ENCODE peak calls at places on chromosome 12, in eight cellular contexts. E, H, T, W, C, F, S and J are unnamed samples.

GRCh38 chr12:112812598-112813406 is 21.3 kb downstream of the RPH3A start:
- DNase-seq in E (no peak), H (no peak), T (no peak), W (no peak), C (no peak), F (no peak), S (no peak), J (no peak)

GRCh38 chr12:53221203-53222076 is 10.6 kb downstream of the RARG start:
- DNase-seq in E (peak), H (peak), T (peak), W (peak), C (no peak), F (no peak), S (no peak), J (no peak)

GRCh38 chr12:48001426-48002178 is 2.7 kb downstream of the COL2A1 start:
- DNase-seq in E (peak), H (peak), T (no peak), W (peak), C (no peak), F (no peak), S (peak), J (peak)

GRCh38 chr12:47707905-47708543 is 2.2 kb upstream of the RPAP3 start:
- DNase-seq in E (no peak), H (no peak), T (no peak), W (no peak), C (peak), F (no peak), S (no peak), J (no peak)

GRCh38 chr12:132734206-132734605 is 23.6 kb downstream of the PGAM5 start:
- DNase-seq in E (no peak), H (no peak), T (no peak), W (no peak), C (no peak), F (no peak), S (no peak), J (no peak)

GRCh38 chr12:34126239-34126641 is 103.9 kb downstream of the ALG10 start:
- DNase-seq in E (no peak), H (no peak), T (peak), W (no peak), C (no peak), F (no peak), S (no peak), J (no peak)

GRCh38 chr12:24750263-24750662 is 198.6 kb downstream of the BCAT1 start:
- DNase-seq in E (no peak), H (no peak), T (no peak), W (no peak), C (no peak), F (no peak), S (no peak), J (no peak)

GRCh38 chr12:11578461-11578993 is 70.9 kb upstream of the ETV6 start:
- DNase-seq in E (no peak), H (no peak), T (no peak), W (no peak), C (no peak), F (peak), S (no peak), J (no peak)

GRCh38 chr12:62726471-62726980 is 208.4 kb downstream of the PPM1H start:
- DNase-seq in E (no peak), H (no peak), T (no peak), W (no peak), C (no peak), F (no peak), S (no peak), J (no peak)

GRCh38 chr12:31813305-31813704 is 84.5 kb upstream of the AMN1 start:
- DNase-seq in E (peak), H (peak), T (no peak), W (no peak), C (no peak), F (no peak), S (no peak), J (no peak)

GRCh38 chr12:67827820-67828383 is 161.3 kb upstream of the IFNG-AS1 start:
- DNase-seq in E (peak), H (no peak), T (peak), W (peak), C (no peak), F (peak), S (no peak), J (peak)

GRCh38 chr12:49923035-49923644 is 19.4 kb upstream of the FAIM2 start:
- DNase-seq in E (no peak), H (no peak), T (no peak), W (no peak), C (no peak), F (no peak), S (no peak), J (no peak)

GRCh38 chr12:117098361-117099217 is 627 bp downstream of the TESC start:
- DNase-seq in E (peak), H (peak), T (no peak), W (peak), C (no peak), F (peak), S (no peak), J (no peak)

GRCh38 chr12:54075974-54076373 is 22.3 kb downstream of the HOXC4 start:
- DNase-seq in E (peak), H (no peak), T (no peak), W (no peak), C (no peak), F (no peak), S (no peak), J (no peak)

GRCh38 chr12:19166387-19166786 is 36.9 kb downstream of the PLEKHA5 start:
- DNase-seq in E (no peak), H (no peak), T (no peak), W (no peak), C (no peak), F (no peak), S (no peak), J (no peak)

GRCh38 chr12:94909609-94910008 is 93.9 kb downstream of the NDUFA12 start:
- DNase-seq in E (peak), H (no peak), T (no peak), W (no peak), C (no peak), F (no peak), S (peak), J (no peak)

GRCh38 chr12:29743801-29744200 is 39.9 kb downstream of the TMTC1 start:
- DNase-seq in E (no peak), H (no peak), T (peak), W (no peak), C (no peak), F (no peak), S (no peak), J (peak)

GRCh38 chr12:121926874-121927706 is 8.7 kb downstream of the CFAP251 start:
- DNase-seq in E (no peak), H (no peak), T (no peak), W (no peak), C (no peak), F (no peak), S (no peak), J (no peak)

GRCh38 chr12:82359115-82359478 is 768 bp downstream of the METTL25 start:
- DNase-seq in E (peak), H (peak), T (no peak), W (peak), C (no peak), F (no peak), S (peak), J (no peak)

GRCh38 chr12:89513544-89513943 is 11.1 kb downstream of the GALNT4 start:
- DNase-seq in E (no peak), H (no peak), T (no peak), W (no peak), C (no peak), F (no peak), S (no peak), J (no peak)

GRCh38 chr12:29238822-29239291 is 89.8 kb downstream of the FAR2 start:
- DNase-seq in E (no peak), H (no peak), T (no peak), W (no peak), C (no peak), F (no peak), S (no peak), J (no peak)

GRCh38 chr12:75825686-75826085 is 205.9 kb downstream of the PHLDA1 start:
- DNase-seq in E (no peak), H (no peak), T (peak), W (no peak), C (no peak), F (no peak), S (no peak), J (peak)

GRCh38 chr12:27981874-27982273 is 9.3 kb upstream of the PTHLH start:
- DNase-seq in E (no peak), H (no peak), T (no peak), W (no peak), C (no peak), F (no peak), S (no peak), J (no peak)

GRCh38 chr12:40215977-40216376 is 8.8 kb upstream of the LRRK2 start:
- DNase-seq in E (no peak), H (no peak), T (no peak), W (no peak), C (no peak), F (no peak), S (no peak), J (no peak)

GRCh38 chr12:1695836-1696670 is 5.2 kb downstream of the ADIPOR2 start:
- DNase-seq in E (no peak), H (no peak), T (no peak), W (no peak), C (no peak), F (no peak), S (no peak), J (no peak)

GRCh38 chr12:66679441-66680069 is 679 bp upstream of the GRIP1 start:
- DNase-seq in E (no peak), H (no peak), T (no peak), W (no peak), C (no peak), F (no peak), S (no peak), J (no peak)

GRCh38 chr12:122864894-122865253 is 29.6 kb downstream of the HIP1R start:
- DNase-seq in E (no peak), H (no peak), T (no peak), W (no peak), C (no peak), F (no peak), S (no peak), J (no peak)

GRCh38 chr12:48995061-48995879 is 3.9 kb downstream of the DDN start:
- DNase-seq in E (peak), H (peak), T (peak), W (peak), C (no peak), F (no peak), S (peak), J (peak)